ENCODE peak calls at places on chromosomes 4 and X, in nine cellular contexts. X is heart left ventricle, U is AG10803, P is sigmoid colon, Y is foreskin fibroblast, D is skeletal muscle cell, O is bronchial epithelial cell, G is GM23248, Z is aorta. N is an unnamed sample.

GRCh38 chrX:153719701-153720100 is 4.5 kb downstream of the BCAP31 start:
- DNase-seq in O (no peak), X (no peak), P (no peak), D (no peak), Y (no peak), U (no peak), G (no peak), Z (no peak), N (no peak)

GRCh38 chr4:111618908-111619307 is 526.3 kb upstream of the FAM241A start:
- DNase-seq in O (no peak), P (no peak), Y (no peak), G (no peak), U (no peak), Z (no peak), D (no peak), X (no peak), N (no peak)

GRCh38 chr4:41639291-41639690 is 101.3 kb downstream of the LIMCH1 start:
- DNase-seq in U (no peak), X (no peak), Z (no peak), D (no peak), O (no peak), G (no peak), P (no peak), Y (no peak), N (no peak)

GRCh38 chrX:11558972-11559371 is 106.7 kb downstream of the ARHGAP6 start:
- DNase-seq in U (no peak), P (no peak), O (no peak), X (no peak), D (no peak), G (peak; percentile 17), Y (no peak), Z (no peak), N (peak; percentile 31)

GRCh38 chr4:176789955-176790354 is 2.8 kb downstream of the VEGFC start:
- DNase-seq in Z (no peak), O (peak; percentile 86), G (peak; percentile 88), P (no peak), U (peak; percentile 88), D (peak; percentile 69), Y (peak; percentile 86), X (no peak), N (peak; percentile 25)

GRCh38 chrX:32987139-32987538 is 224.2 kb downstream of the DMD start:
- DNase-seq in Y (no peak), U (no peak), X (no peak), O (no peak), D (no peak), P (no peak), G (no peak), Z (no peak), N (no peak)

GRCh38 chr4:52574036-52574435 is 85.1 kb downstream of the USP46 start:
- DNase-seq in Z (no peak), D (no peak), U (peak; percentile 51), G (no peak), X (no peak), P (no peak), O (peak; percentile 38), Y (no peak), N (no peak)

GRCh38 chr4:150164055-150164454 is 85.8 kb downstream of the DCLK2 start:
- DNase-seq in X (no peak), O (no peak), G (no peak), U (peak; percentile 70), Y (peak; percentile 69), P (no peak), Z (no peak), D (no peak), N (no peak)

GRCh38 chrX:150362599-150363481 is at the start of gene MAMLD1:
- DNase-seq in P (peak; percentile 86), O (peak; percentile 62), Y (peak; percentile 91), X (peak; percentile 80), G (peak; percentile 87), U (peak; percentile 82), Z (peak; percentile 91), D (peak; percentile 58), N (peak; percentile 16)

GRCh38 chrX:46279925-46280313 is 265.3 kb downstream of the ZNF674 start:
- DNase-seq in D (no peak), U (peak; percentile 57), G (peak; percentile 59), P (no peak), Y (peak; percentile 68), Z (no peak), X (no peak), O (peak; percentile 83), N (no peak)

GRCh38 chr4:40675166-40675565 is 45.5 kb upstream of the RBM47 start:
- DNase-seq in P (no peak), D (no peak), G (no peak), Z (no peak), O (peak; percentile 47), U (no peak), Y (no peak), X (no peak), N (no peak)

GRCh38 chr4:41878991-41879491 is 56.2 kb upstream of the TMEM33 start:
- DNase-seq in Y (no peak), X (no peak), D (no peak), G (no peak), O (no peak), P (no peak), Z (no peak), U (no peak), N (no peak)

GRCh38 chrX:23773601-23774175 is 9.3 kb upstream of the SAT1 start:
- DNase-seq in P (no peak), G (no peak), D (no peak), O (no peak), U (no peak), Z (no peak), X (no peak), Y (no peak), N (no peak)

GRCh38 chr4:47075919-47076318 is 44.6 kb downstream of the GABRB1 start:
- DNase-seq in G (no peak), P (no peak), Y (peak; percentile 20), D (no peak), O (peak; percentile 15), X (no peak), U (no peak), Z (no peak), N (no peak)

GRCh38 chr4:168574581-168575295 is 77.9 kb downstream of the PALLD start:
- DNase-seq in G (peak; percentile 72), X (no peak), O (peak; percentile 60), D (no peak), Y (peak; percentile 72), P (no peak), Z (no peak), U (no peak), N (no peak)

GRCh38 chrX:9471571-9471985 is 6.7 kb downstream of the TBL1X start:
- DNase-seq in Z (no peak), P (no peak), O (no peak), U (no peak), D (no peak), X (no peak), G (no peak), Y (no peak), N (no peak)

GRCh38 chr4:124389591-124389990 is 322.9 kb downstream of the ANKRD50 start:
- DNase-seq in G (no peak), Y (no peak), D (no peak), O (peak; percentile 84), X (no peak), P (no peak), Z (no peak), U (no peak), N (no peak)

GRCh38 chr4:124386163-124386562 is 326.4 kb downstream of the ANKRD50 start:
- DNase-seq in P (no peak), O (no peak), U (peak; percentile 2), G (peak; percentile 11), D (no peak), Y (no peak), Z (no peak), X (no peak), N (no peak)

GRCh38 chr4:124386648-124387047 is 325.9 kb downstream of the ANKRD50 start:
- DNase-seq in Z (no peak), P (no peak), U (no peak), X (no peak), O (no peak), Y (no peak), G (no peak), D (no peak), N (peak; percentile 19)
- H3K4me3 ChIP-seq in Z (no peak overlapping the region), P (no peak overlapping the region), U (no peak overlapping the region), X (no peak overlapping the region), O (no peak overlapping the region), Y (no peak overlapping the region), G (no peak overlapping the region), D (no peak overlapping the region), N (no peak overlapping the region)

GRCh38 chr4:61199869-61200194 is 294 bp upstream of the ADGRL3 start:
- DNase-seq in Z (no peak), G (no peak), P (no peak), U (no peak), Y (peak; percentile 1), D (no peak), O (no peak), X (no peak), N (no peak)
- H3K4me3 ChIP-seq in Z (peak overlapping the region; percentile 92), G (no peak overlapping the region), P (peak overlapping the region; percentile 53), U (no peak overlapping the region), Y (no peak overlapping the region), D (peak overlapping the region; percentile 70), O (peak overlapping the region; percentile 35), X (peak overlapping the region; percentile 62), N (no peak overlapping the region)

GRCh38 chr4:183905593-183906485 is 732 bp downstream of the STOX2 start:
- DNase-seq in O (peak; percentile 16), Y (peak; percentile 31), X (peak; percentile 72), U (peak; percentile 8), D (no peak), Z (peak; percentile 78), P (no peak), G (peak; percentile 32), N (no peak)

GRCh38 chr4:183905081-183905592 is at the start of gene STOX2:
- DNase-seq in G (peak; percentile 38), D (peak; percentile 4), O (peak; percentile 61), Y (peak; percentile 45), U (peak; percentile 6), Z (peak; percentile 89), P (peak; percentile 80), X (peak; percentile 91), N (peak; percentile 18)

GRCh38 chr4:183906736-183907651 is 1.9 kb downstream of the STOX2 start:
- DNase-seq in U (no peak), Y (peak; percentile 6), D (no peak), X (no peak), Z (no peak), O (no peak), P (peak; percentile 64), G (peak; percentile 2), N (no peak)

GRCh38 chr4:183908284-183908683 is 3.2 kb downstream of the STOX2 start:
- DNase-seq in U (no peak), Y (no peak), D (no peak), Z (no peak), G (no peak), O (no peak), X (no peak), P (no peak), N (no peak)

GRCh38 chr4:183906486-183906735 is 1.3 kb downstream of the STOX2 start:
- DNase-seq in Z (no peak), D (no peak), X (no peak), P (no peak), Y (no peak), G (no peak), U (no peak), O (no peak), N (no peak)
- H3K4me3 ChIP-seq in Z (peak overlapping the region; percentile 80), D (peak overlapping the region; percentile 30), X (peak overlapping the region; percentile 78), P (peak overlapping the region; percentile 75), Y (no peak overlapping the region), G (no peak overlapping the region), U (no peak overlapping the region), O (peak overlapping the region; percentile 5), N (no peak overlapping the region)

DNA sequence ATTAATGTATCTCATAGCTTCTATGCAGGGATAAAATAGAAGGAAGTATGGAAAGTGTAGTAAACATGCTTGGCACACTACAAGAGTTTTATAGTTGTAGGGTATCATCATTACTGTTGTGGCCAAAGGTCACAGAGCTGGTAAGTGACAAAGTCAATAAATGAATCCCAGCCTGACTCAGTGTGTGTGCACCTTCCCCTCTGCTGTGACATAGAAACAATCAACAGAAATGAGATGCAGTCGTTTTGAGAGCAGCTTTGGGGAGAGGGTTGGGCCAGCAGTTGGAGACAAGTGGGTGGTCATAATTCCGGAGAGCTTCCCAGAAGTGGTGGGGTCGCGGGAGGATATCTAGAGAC is 82.4 kb upstream of the RBPJ start:
- DNase-seq in O (no peak), U (no peak), D (no peak), P (no peak), G (no peak), Z (no peak), X (no peak), Y (peak; percentile 34), N (no peak)
- H3K4me3 ChIP-seq in O (no peak overlapping the region), U (no peak overlapping the region), D (no peak overlapping the region), P (no peak overlapping the region), G (no peak overlapping the region), Z (no peak overlapping the region), X (no peak overlapping the region), Y (no peak overlapping the region), N (no peak overlapping the region)